ENCODE peak calls at places on chromosomes 5 and 9, in six cellular contexts. Y, O, M, K, W and X are unnamed samples.

GRCh38 chr5:58156977-58157701 is 302.7 kb downstream of the PLK2 start:
- DNase-seq in Y (no peak), O (no peak), M (no peak), K (no peak), W (no peak), X (peak; percentile 16)

GRCh38 chr9:32705059-32705458 is 69.6 kb upstream of the TAF1L start:
- DNase-seq in Y (no peak), O (no peak), M (no peak), K (no peak), W (no peak), X (no peak)

GRCh38 chr5:124783794-124784193 is 37.4 kb upstream of the ZNF608 start:
- DNase-seq in Y (no peak), O (no peak), M (no peak), K (no peak), W (no peak), X (no peak)

GRCh38 chr5:123585871-123586270 is 73.9 kb downstream of the CSNK1G3 start:
- DNase-seq in Y (no peak), O (no peak), M (no peak), K (no peak), W (no peak), X (no peak)

GRCh38 chr5:83492331-83492730 is 20.8 kb downstream of the VCAN start:
- DNase-seq in Y (no peak), O (no peak), M (no peak), K (no peak), W (no peak), X (no peak)

GRCh38 chr5:173458819-173459218 is 130.6 kb upstream of the STC2 start:
- DNase-seq in Y (no peak), O (no peak), M (no peak), K (no peak), W (no peak), X (no peak)

GRCh38 chr9:85212209-85212608 is 529.5 kb downstream of the AGTPBP1 start:
- DNase-seq in Y (no peak), O (no peak), M (no peak), K (no peak), W (no peak), X (no peak)

GRCh38 chr9:70595211-70595610 is 180.8 kb upstream of the KLF9 start:
- DNase-seq in Y (no peak), O (no peak), M (no peak), K (no peak), W (no peak), X (no peak)

GRCh38 chr5:10678236-10678635 is 82.8 kb downstream of the DAP start:
- DNase-seq in Y (no peak), O (no peak), M (no peak), K (no peak), W (no peak), X (no peak)

GRCh38 chr5:159814810-159815585 is 101.3 kb upstream of the ADRA1B start:
- DNase-seq in Y (no peak), O (no peak), M (no peak), K (no peak), W (no peak), X (no peak)

GRCh38 chr5:58048954-58049353 is 410.9 kb downstream of the PLK2 start:
- DNase-seq in Y (no peak), O (no peak), M (no peak), K (no peak), W (no peak), X (no peak)

GRCh38 chr5:126976520-126977172 is 53.7 kb downstream of the MARCHF3 start:
- DNase-seq in Y (no peak), O (no peak), M (no peak), K (no peak), W (no peak), X (no peak)

GRCh38 chr5:92403308-92403707 is 1020.2 kb upstream of the ARRDC3 start:
- DNase-seq in Y (no peak), O (no peak), M (no peak), K (no peak), W (no peak), X (no peak)

GRCh38 chr9:135463140-135463539 is 16.4 kb upstream of the PPP1R26 start:
- DNase-seq in Y (no peak), O (no peak), M (no peak), K (no peak), W (no peak), X (no peak)

GRCh38 chr5:158911693-158912363 is 187.9 kb downstream of the EBF1 start:
- DNase-seq in Y (no peak), O (no peak), M (no peak), K (no peak), W (no peak), X (no peak)

GRCh38 chr5:10653033-10653432 is 89.2 kb downstream of the ANKRD33B start:
- DNase-seq in Y (no peak), O (no peak), M (peak; percentile 57), K (no peak), W (no peak), X (peak; percentile 80)

GRCh38 chr5:35081134-35081533 is 33.4 kb upstream of the AGXT2 start:
- DNase-seq in Y (no peak), O (no peak), M (no peak), K (no peak), W (no peak), X (no peak)

GRCh38 chr5:59562756-59563389 is 330.7 kb downstream of the PDE4D start:
- DNase-seq in Y (peak; percentile 69), O (no peak), M (peak; percentile 96), K (no peak), W (peak; percentile 54), X (no peak)

GRCh38 chr5:83277154-83277553 is 194.4 kb upstream of the VCAN start:
- DNase-seq in Y (no peak), O (no peak), M (no peak), K (no peak), W (no peak), X (peak; percentile 29)

GRCh38 chr5:172707285-172708182 is 63.5 kb downstream of the DUSP1 start:
- DNase-seq in Y (peak; percentile 69), O (peak; percentile 37), M (no peak), K (no peak), W (peak; percentile 53), X (no peak)

GRCh38 chr5:1727571-1727970 is 72.1 kb downstream of the MRPL36 start:
- DNase-seq in Y (peak; percentile 48), O (no peak), M (peak; percentile 4), K (peak; percentile 45), W (no peak), X (no peak)

GRCh38 chr5:136560111-136560510 is 194.8 kb upstream of the TRPC7 start:
- DNase-seq in Y (no peak), O (no peak), M (no peak), K (no peak), W (no peak), X (no peak)

GRCh38 chr9:80698725-80699124 is 990.6 kb downstream of the TLE1 start:
- DNase-seq in Y (no peak), O (no peak), M (no peak), K (no peak), W (no peak), X (no peak)

DNA sequence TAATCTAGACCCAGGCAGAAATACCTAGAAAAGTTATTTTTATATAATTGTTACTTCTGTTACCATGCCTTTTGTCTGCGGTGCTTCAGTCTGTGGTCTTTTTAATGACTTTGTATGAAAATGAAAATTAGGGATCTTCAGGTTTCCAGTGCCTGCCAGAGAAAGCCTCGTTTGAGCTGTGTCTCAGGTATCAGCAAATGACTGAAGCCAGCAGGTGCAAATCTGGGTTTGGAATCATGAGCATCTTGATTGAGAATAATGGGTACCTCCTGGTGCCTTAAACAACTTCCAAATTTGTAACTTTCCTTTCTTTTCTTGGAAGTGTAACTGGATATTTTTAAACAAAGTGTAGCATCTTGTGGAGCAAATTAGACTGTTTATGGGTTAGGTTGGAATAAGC is 4.3 kb downstream of the ZBTB34 start:
- DNase-seq in Y (no peak), O (no peak), M (no peak), K (no peak), W (no peak), X (no peak)
- H3K27ac ChIP-seq in Y (no peak overlapping the region), O (no peak overlapping the region), M (peak overlapping the region; percentile 68), K (no peak overlapping the region), W (no peak overlapping the region), X (no peak overlapping the region)

DNA sequence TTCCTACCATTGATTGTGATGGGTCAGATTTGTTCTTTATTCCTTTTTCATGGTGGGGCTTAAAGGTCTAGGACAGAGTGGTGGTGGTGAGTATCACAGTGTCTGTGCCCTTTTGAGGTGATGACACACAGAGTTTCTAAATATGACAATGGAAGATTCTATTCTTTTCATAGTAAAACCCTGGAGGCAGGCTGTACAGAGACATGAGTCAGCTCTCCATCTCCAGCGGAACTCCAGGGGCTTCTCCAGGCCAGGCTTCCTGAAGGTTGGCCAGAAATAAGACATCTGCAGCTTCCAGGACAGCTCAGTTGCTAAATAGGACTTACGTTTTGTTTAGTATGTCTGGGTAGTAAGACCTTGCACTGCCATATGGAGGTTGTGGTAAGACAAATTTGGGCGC is 229.5 kb downstream of the CD180 start:
- DNase-seq in Y (no peak), O (no peak), M (no peak), K (no peak), W (no peak), X (no peak)
- TF ChIP-seq CTCF in Y (no peak), O (no peak), M (no peak), K (no peak), W (no peak), X (no peak)

GRCh38 chr5:93571111-93571977 is 9.7 kb downstream of the NR2F1-AS1 start:
- DNase-seq in Y (no peak), O (no peak), M (no peak), K (no peak), W (no peak), X (no peak)

GRCh38 chr5:93573627-93573974 is 7.4 kb downstream of the NR2F1-AS1 start:
- DNase-seq in Y (no peak), O (no peak), M (no peak), K (no peak), W (no peak), X (no peak)

GRCh38 chr5:93570294-93571110 is 10.5 kb downstream of the NR2F1-AS1 start:
- DNase-seq in Y (no peak), O (no peak), M (no peak), K (no peak), W (no peak), X (no peak)

GRCh38 chr5:93572773-93573626 is 8.0 kb downstream of the NR2F1-AS1 start:
- DNase-seq in Y (no peak), O (no peak), M (no peak), K (no peak), W (no peak), X (no peak)

DNA sequence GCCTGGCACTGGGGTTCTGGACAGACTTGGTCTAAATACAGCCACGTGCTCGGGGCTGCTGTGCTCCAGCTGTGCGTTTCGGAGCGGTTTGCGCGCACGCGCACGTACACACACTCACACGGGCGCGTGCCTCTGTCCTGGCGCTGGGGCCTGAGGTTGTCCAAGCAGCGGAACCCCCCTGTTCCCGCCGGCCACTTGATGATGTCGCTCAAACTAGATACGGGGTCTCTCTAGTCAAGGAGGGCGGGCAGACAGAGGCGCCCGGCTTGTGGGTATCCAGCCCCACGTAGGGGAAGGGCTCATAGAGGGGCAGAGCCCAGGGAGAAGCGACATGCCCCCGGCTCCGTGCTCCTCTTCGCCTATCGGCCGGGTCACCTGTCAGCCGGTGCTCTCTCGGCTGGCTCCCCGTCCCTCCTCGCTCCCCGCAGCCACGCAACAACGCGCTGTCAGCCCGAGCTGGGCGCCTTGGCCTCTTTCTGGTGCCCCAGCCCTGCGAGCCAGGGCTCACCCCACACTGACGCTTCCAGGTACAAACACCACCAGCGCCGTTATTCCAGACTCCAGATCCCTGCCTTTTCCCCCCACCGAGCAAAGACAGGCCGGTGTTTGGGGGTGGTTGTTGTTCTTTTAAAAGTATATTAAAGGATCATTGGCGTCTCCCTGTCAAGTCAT is 8.8 kb downstream of the NR2F1-AS1 start:
- DNase-seq in Y (no peak), O (no peak), M (no peak), K (no peak), W (no peak), X (no peak)
- H3K27ac ChIP-seq in Y (peak overlapping the region; percentile 71), O (peak overlapping the region; percentile 10), M (no peak overlapping the region), K (no peak overlapping the region), W (no peak overlapping the region), X (no peak overlapping the region)

GRCh38 chr5:43110606-43111170 is 10.0 kb upstream of the ZNF131 start:
- DNase-seq in Y (no peak), O (no peak), M (no peak), K (no peak), W (peak; percentile 59), X (no peak)
- TF ChIP-seq CTCF in Y (no peak), O (no peak), M (no peak), K (no peak), W (peak; percentile 57), X (peak; percentile 13)